ENCODE peak calls at places on chromosomes 4 and X, in ten cellular contexts. One of them, this sample, is unnamed.
A peak's percentile ranks its signal among the peaks of the same experiment; 100 is the strongest.

GRCh38 chrX:111041018-111041462 is 55.0 kb upstream of the PAK3 start:
- DNase-seq in heart left ventricle: no peak
- DNase-seq in foreskin fibroblast: peak; percentile 64
- DNase-seq in uterus: no peak
- DNase-seq in IMR-90: peak; percentile 90
- DNase-seq in pancreas: no peak
- DNase-seq in cardiac fibroblast: peak; percentile 91
- DNase-seq in kidney: no peak
- DNase-seq in heart right ventricle: no peak
- DNase-seq in right atrium auricular region: no peak
- DNase-seq in this sample: peak; percentile 44

GRCh38 chr4:34250562-34250961 is 1993.8 kb downstream of the ARAP2 start:
- DNase-seq in heart right ventricle: no peak
- DNase-seq in foreskin fibroblast: peak; percentile 87
- DNase-seq in IMR-90: peak; percentile 38
- DNase-seq in right atrium auricular region: no peak
- DNase-seq in uterus: no peak
- DNase-seq in kidney: no peak
- DNase-seq in pancreas: no peak
- DNase-seq in heart left ventricle: no peak
- DNase-seq in cardiac fibroblast: peak; percentile 80
- DNase-seq in this sample: peak; percentile 73

GRCh38 chrX:23292979-23293651 is 41.5 kb upstream of the PTCHD1 start:
- DNase-seq in cardiac fibroblast: no peak
- DNase-seq in heart left ventricle: no peak
- DNase-seq in IMR-90: no peak
- DNase-seq in kidney: no peak
- DNase-seq in foreskin fibroblast: no peak
- DNase-seq in uterus: no peak
- DNase-seq in pancreas: no peak
- DNase-seq in right atrium auricular region: no peak
- DNase-seq in heart right ventricle: no peak
- DNase-seq in this sample: peak; percentile 1

GRCh38 chrX:9966775-9967408 is at the start of gene CLDN34:
- DNase-seq in heart left ventricle: no peak
- DNase-seq in uterus: no peak
- DNase-seq in cardiac fibroblast: no peak
- DNase-seq in heart right ventricle: no peak
- DNase-seq in kidney: no peak
- DNase-seq in foreskin fibroblast: no peak
- DNase-seq in pancreas: no peak
- DNase-seq in IMR-90: no peak
- DNase-seq in right atrium auricular region: no peak
- DNase-seq in this sample: peak; percentile 5

GRCh38 chr4:575281-576141 is 584 bp downstream of the TMEM271 start:
- DNase-seq in heart left ventricle: peak; percentile 46
- DNase-seq in foreskin fibroblast: peak; percentile 45
- DNase-seq in IMR-90: peak; percentile 44
- DNase-seq in kidney: no peak
- DNase-seq in pancreas: no peak
- DNase-seq in cardiac fibroblast: peak; percentile 73
- DNase-seq in heart right ventricle: peak; percentile 32
- DNase-seq in right atrium auricular region: no peak
- DNase-seq in uterus: no peak
- DNase-seq in this sample: peak; percentile 80

GRCh38 chrX:39928704-39929439 is 168.9 kb downstream of the BCOR start:
- DNase-seq in heart right ventricle: no peak
- DNase-seq in pancreas: no peak
- DNase-seq in right atrium auricular region: no peak
- DNase-seq in uterus: no peak
- DNase-seq in IMR-90: no peak
- DNase-seq in cardiac fibroblast: no peak
- DNase-seq in foreskin fibroblast: no peak
- DNase-seq in heart left ventricle: no peak
- DNase-seq in kidney: peak; percentile 40
- DNase-seq in this sample: no peak

GRCh38 chr4:78120144-78120880 is 63.2 kb downstream of the FRAS1 start:
- DNase-seq in foreskin fibroblast: no peak
- DNase-seq in cardiac fibroblast: no peak
- DNase-seq in right atrium auricular region: no peak
- DNase-seq in heart left ventricle: no peak
- DNase-seq in pancreas: no peak
- DNase-seq in IMR-90: no peak
- DNase-seq in heart right ventricle: no peak
- DNase-seq in uterus: no peak
- DNase-seq in kidney: no peak
- DNase-seq in this sample: no peak

GRCh38 chr4:81235982-81236749 is 21.1 kb upstream of the PRKG2 start:
- DNase-seq in heart right ventricle: no peak
- DNase-seq in IMR-90: no peak
- DNase-seq in kidney: no peak
- DNase-seq in heart left ventricle: no peak
- DNase-seq in cardiac fibroblast: no peak
- DNase-seq in uterus: no peak
- DNase-seq in foreskin fibroblast: no peak
- DNase-seq in right atrium auricular region: no peak
- DNase-seq in pancreas: no peak
- DNase-seq in this sample: peak; percentile 34

GRCh38 chr4:37722000-37722638 is 35.9 kb upstream of the RELL1 start:
- DNase-seq in uterus: no peak
- DNase-seq in heart left ventricle: no peak
- DNase-seq in heart right ventricle: no peak
- DNase-seq in right atrium auricular region: no peak
- DNase-seq in foreskin fibroblast: no peak
- DNase-seq in IMR-90: no peak
- DNase-seq in pancreas: no peak
- DNase-seq in kidney: no peak
- DNase-seq in cardiac fibroblast: no peak
- DNase-seq in this sample: no peak

GRCh38 chr4:186651181-186651603 is 72.5 kb downstream of the FAT1 start:
- DNase-seq in heart right ventricle: no peak
- DNase-seq in heart left ventricle: no peak
- DNase-seq in uterus: no peak
- DNase-seq in pancreas: no peak
- DNase-seq in kidney: no peak
- DNase-seq in IMR-90: no peak
- DNase-seq in right atrium auricular region: no peak
- DNase-seq in foreskin fibroblast: no peak
- DNase-seq in cardiac fibroblast: no peak
- DNase-seq in this sample: no peak

GRCh38 chrX:41236629-41237028 is 97.3 kb upstream of the DDX3X start:
- DNase-seq in heart left ventricle: no peak
- DNase-seq in cardiac fibroblast: no peak
- DNase-seq in uterus: no peak
- DNase-seq in right atrium auricular region: no peak
- DNase-seq in pancreas: no peak
- DNase-seq in foreskin fibroblast: no peak
- DNase-seq in kidney: no peak
- DNase-seq in heart right ventricle: no peak
- DNase-seq in IMR-90: no peak
- DNase-seq in this sample: peak; percentile 15

GRCh38 chrX:120380699-120381098 is 18.8 kb downstream of the ATP1B4 start:
- DNase-seq in pancreas: no peak
- DNase-seq in uterus: no peak
- DNase-seq in heart right ventricle: no peak
- DNase-seq in heart left ventricle: no peak
- DNase-seq in IMR-90: no peak
- DNase-seq in foreskin fibroblast: no peak
- DNase-seq in kidney: no peak
- DNase-seq in right atrium auricular region: no peak
- DNase-seq in cardiac fibroblast: peak; percentile 2
- DNase-seq in this sample: peak; percentile 16

DNA sequence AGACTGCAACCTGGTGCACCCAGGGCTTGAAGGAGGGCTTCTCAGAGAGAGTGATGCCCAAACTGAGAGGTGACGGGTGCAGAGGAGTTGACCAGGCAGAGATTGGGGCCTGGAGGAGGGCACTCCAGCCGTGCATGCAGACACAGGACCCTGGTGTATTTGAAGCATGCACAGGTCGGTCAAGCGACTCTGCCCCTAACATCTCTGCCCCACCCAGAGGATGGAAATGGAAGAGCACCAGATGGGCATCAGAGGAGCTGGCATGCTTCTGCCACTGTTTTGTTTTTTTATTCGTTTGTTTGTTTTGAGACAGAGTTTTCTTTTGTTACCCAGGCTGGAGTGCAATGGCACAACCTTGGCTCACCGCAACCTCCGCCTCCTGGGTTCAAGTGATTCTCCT is 320.9 kb downstream of the EVC2 start:
- DNase-seq in kidney: no peak
- DNase-seq in uterus: no peak
- DNase-seq in IMR-90: no peak
- DNase-seq in cardiac fibroblast: no peak
- DNase-seq in right atrium auricular region: no peak
- DNase-seq in heart right ventricle: no peak
- DNase-seq in pancreas: no peak
- DNase-seq in heart left ventricle: no peak
- DNase-seq in foreskin fibroblast: no peak
- DNase-seq in this sample: no peak
- TF ChIP-seq CTCF in kidney: no peak
- TF ChIP-seq CTCF in uterus: no peak
- TF ChIP-seq CTCF in IMR-90: no peak
- TF ChIP-seq CTCF in cardiac fibroblast: no peak
- TF ChIP-seq CTCF in right atrium auricular region: no peak
- TF ChIP-seq CTCF in heart right ventricle: no peak
- TF ChIP-seq CTCF in pancreas: no peak
- TF ChIP-seq CTCF in heart left ventricle: no peak
- TF ChIP-seq CTCF in foreskin fibroblast: no peak
- TF ChIP-seq CTCF in this sample: peak; percentile 12

GRCh38 chr4:156528216-156528615 is 443.4 kb downstream of the PDGFC start:
- DNase-seq in IMR-90: peak; percentile 24
- DNase-seq in heart left ventricle: no peak
- DNase-seq in pancreas: no peak
- DNase-seq in cardiac fibroblast: no peak
- DNase-seq in foreskin fibroblast: no peak
- DNase-seq in uterus: no peak
- DNase-seq in right atrium auricular region: no peak
- DNase-seq in heart right ventricle: no peak
- DNase-seq in kidney: no peak
- DNase-seq in this sample: no peak

GRCh38 chr4:156523492-156523891 is 448.1 kb downstream of the PDGFC start:
- DNase-seq in uterus: no peak
- DNase-seq in IMR-90: no peak
- DNase-seq in foreskin fibroblast: no peak
- DNase-seq in heart left ventricle: no peak
- DNase-seq in right atrium auricular region: no peak
- DNase-seq in heart right ventricle: no peak
- DNase-seq in pancreas: no peak
- DNase-seq in kidney: no peak
- DNase-seq in cardiac fibroblast: no peak
- DNase-seq in this sample: no peak

GRCh38 chr4:156521631-156522030 is 450.0 kb downstream of the PDGFC start:
- DNase-seq in pancreas: no peak
- DNase-seq in heart right ventricle: no peak
- DNase-seq in foreskin fibroblast: no peak
- DNase-seq in heart left ventricle: no peak
- DNase-seq in cardiac fibroblast: no peak
- DNase-seq in kidney: no peak
- DNase-seq in IMR-90: no peak
- DNase-seq in uterus: no peak
- DNase-seq in right atrium auricular region: no peak
- DNase-seq in this sample: no peak

DNA sequence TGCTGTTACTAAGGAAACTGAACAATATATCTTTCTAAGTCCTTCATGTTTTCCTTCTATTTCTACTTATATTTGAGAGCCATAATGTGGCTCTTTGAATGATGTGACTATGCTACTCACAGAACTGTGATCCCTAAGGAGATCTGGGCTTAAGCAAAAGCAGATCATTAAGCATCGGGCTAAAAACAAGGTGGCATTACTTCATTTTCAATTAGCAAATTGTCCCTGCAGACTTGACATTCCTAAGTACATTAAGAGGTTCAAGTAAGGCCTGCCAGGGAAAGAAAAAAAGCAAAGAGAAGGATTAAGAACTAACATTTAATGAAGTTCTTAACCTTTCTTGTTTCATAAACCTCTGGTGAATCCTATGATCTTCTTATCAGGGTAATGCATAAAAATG is 447.6 kb downstream of the PDGFC start:
- DNase-seq in IMR-90: no peak
- DNase-seq in uterus: no peak
- DNase-seq in right atrium auricular region: no peak
- DNase-seq in heart left ventricle: no peak
- DNase-seq in kidney: no peak
- DNase-seq in pancreas: no peak
- DNase-seq in cardiac fibroblast: no peak
- DNase-seq in heart right ventricle: no peak
- DNase-seq in foreskin fibroblast: no peak
- DNase-seq in this sample: no peak
- H3K4me3 ChIP-seq in IMR-90: no peak overlapping the region
- H3K4me3 ChIP-seq in uterus: no peak overlapping the region
- H3K4me3 ChIP-seq in right atrium auricular region: no peak overlapping the region
- H3K4me3 ChIP-seq in heart left ventricle: no peak overlapping the region
- H3K4me3 ChIP-seq in kidney: no peak overlapping the region
- H3K4me3 ChIP-seq in pancreas: no peak overlapping the region
- H3K4me3 ChIP-seq in cardiac fibroblast: no peak overlapping the region
- H3K4me3 ChIP-seq in heart right ventricle: no peak overlapping the region
- H3K4me3 ChIP-seq in foreskin fibroblast: no peak overlapping the region
- H3K4me3 ChIP-seq in this sample: no peak overlapping the region

GRCh38 chrX:24298191-24298590 is 15.7 kb downstream of the SUPT20HL2 start:
- DNase-seq in right atrium auricular region: no peak
- DNase-seq in cardiac fibroblast: no peak
- DNase-seq in heart left ventricle: no peak
- DNase-seq in kidney: no peak
- DNase-seq in IMR-90: peak; percentile 4
- DNase-seq in uterus: no peak
- DNase-seq in heart right ventricle: no peak
- DNase-seq in pancreas: no peak
- DNase-seq in foreskin fibroblast: no peak
- DNase-seq in this sample: peak; percentile 10

GRCh38 chrX:24292358-24292757 is 21.5 kb downstream of the SUPT20HL2 start:
- DNase-seq in kidney: no peak
- DNase-seq in cardiac fibroblast: no peak
- DNase-seq in foreskin fibroblast: no peak
- DNase-seq in heart left ventricle: no peak
- DNase-seq in IMR-90: no peak
- DNase-seq in uterus: peak; percentile 47
- DNase-seq in pancreas: no peak
- DNase-seq in right atrium auricular region: no peak
- DNase-seq in heart right ventricle: no peak
- DNase-seq in this sample: no peak

GRCh38 chrX:24293412-24293811 is 20.5 kb downstream of the SUPT20HL2 start:
- DNase-seq in pancreas: no peak
- DNase-seq in foreskin fibroblast: no peak
- DNase-seq in heart left ventricle: no peak
- DNase-seq in right atrium auricular region: no peak
- DNase-seq in kidney: no peak
- DNase-seq in uterus: no peak
- DNase-seq in IMR-90: no peak
- DNase-seq in cardiac fibroblast: no peak
- DNase-seq in heart right ventricle: no peak
- DNase-seq in this sample: no peak

GRCh38 chrX:24294619-24295018 is 19.2 kb downstream of the SUPT20HL2 start:
- DNase-seq in uterus: no peak
- DNase-seq in foreskin fibroblast: no peak
- DNase-seq in cardiac fibroblast: peak; percentile 48
- DNase-seq in pancreas: no peak
- DNase-seq in heart left ventricle: no peak
- DNase-seq in heart right ventricle: no peak
- DNase-seq in IMR-90: no peak
- DNase-seq in kidney: no peak
- DNase-seq in right atrium auricular region: no peak
- DNase-seq in this sample: peak; percentile 45
- TF ChIP-seq CTCF in uterus: no peak
- TF ChIP-seq CTCF in foreskin fibroblast: no peak
- TF ChIP-seq CTCF in cardiac fibroblast: peak; percentile 23
- TF ChIP-seq CTCF in pancreas: no peak
- TF ChIP-seq CTCF in heart left ventricle: peak; percentile 9
- TF ChIP-seq CTCF in heart right ventricle: no peak
- TF ChIP-seq CTCF in IMR-90: peak; percentile 29
- TF ChIP-seq CTCF in kidney: no peak
- TF ChIP-seq CTCF in right atrium auricular region: peak; percentile 34
- TF ChIP-seq CTCF in this sample: peak; percentile 43

GRCh38 chrX:153763989-153764755 is at the start of gene PLXNB3:
- DNase-seq in foreskin fibroblast: peak; percentile 68
- DNase-seq in cardiac fibroblast: peak; percentile 74
- DNase-seq in heart right ventricle: peak; percentile 77
- DNase-seq in heart left ventricle: peak; percentile 81
- DNase-seq in IMR-90: peak; percentile 58
- DNase-seq in pancreas: peak; percentile 89
- DNase-seq in kidney: peak; percentile 90
- DNase-seq in uterus: peak; percentile 81
- DNase-seq in right atrium auricular region: peak; percentile 77
- DNase-seq in this sample: peak; percentile 61
- H3K4me3 ChIP-seq in foreskin fibroblast: peak within 1 kb of the TSS; percentile 59
- H3K4me3 ChIP-seq in cardiac fibroblast: peak within 1 kb of the TSS; percentile 28
- H3K4me3 ChIP-seq in heart right ventricle: peak within 1 kb of the TSS; percentile 24
- H3K4me3 ChIP-seq in heart left ventricle: no peak within 1 kb of the TSS
- H3K4me3 ChIP-seq in IMR-90: peak within 1 kb of the TSS; percentile 43
- H3K4me3 ChIP-seq in pancreas: no peak within 1 kb of the TSS
- H3K4me3 ChIP-seq in kidney: no peak within 1 kb of the TSS
- H3K4me3 ChIP-seq in uterus: no peak within 1 kb of the TSS
- H3K4me3 ChIP-seq in right atrium auricular region: peak within 1 kb of the TSS; percentile 31
- H3K4me3 ChIP-seq in this sample: peak within 1 kb of the TSS; percentile 11

This sample was measured in choroid plexus epithelial cell.